ENCODE peak calls at places on chromosomes 16 and 17, in nine cellular contexts. One of them, this sample, is unnamed.

GRCh38 chr17:78889525-78889924 is 13.5 kb downstream of the CEP295NL start:
- DNase-seq in B cell: peak
- DNase-seq in fibroblast of the aortic adventitia: no peak
- DNase-seq in ovary: no peak
- DNase-seq in lower leg skin: no peak
- DNase-seq in neural progenitor cell: no peak
- DNase-seq in transverse colon: peak
- DNase-seq in RWPE2: no peak
- DNase-seq in testis: no peak
- DNase-seq in this sample: no peak

GRCh38 chr16:67055712-67056487 is 27.0 kb downstream of the CBFB start:
- DNase-seq in lower leg skin: no peak
- DNase-seq in neural progenitor cell: no peak
- DNase-seq in transverse colon: no peak
- DNase-seq in testis: no peak
- DNase-seq in RWPE2: no peak
- DNase-seq in B cell: no peak
- DNase-seq in ovary: no peak
- DNase-seq in fibroblast of the aortic adventitia: peak
- DNase-seq in this sample: no peak

GRCh38 chr17:27577124-27577761 is 53.7 kb upstream of the LGALS9 start:
- DNase-seq in lower leg skin: no peak
- DNase-seq in testis: peak
- DNase-seq in ovary: no peak
- DNase-seq in fibroblast of the aortic adventitia: peak
- DNase-seq in B cell: no peak
- DNase-seq in transverse colon: no peak
- DNase-seq in RWPE2: no peak
- DNase-seq in neural progenitor cell: peak
- DNase-seq in this sample: no peak

GRCh38 chr16:6864670-6865069 is 468.0 kb upstream of the RBFOX1 start:
- DNase-seq in transverse colon: no peak
- DNase-seq in neural progenitor cell: no peak
- DNase-seq in ovary: no peak
- DNase-seq in fibroblast of the aortic adventitia: no peak
- DNase-seq in RWPE2: no peak
- DNase-seq in lower leg skin: no peak
- DNase-seq in testis: no peak
- DNase-seq in B cell: no peak
- DNase-seq in this sample: no peak

GRCh38 chr17:73562896-73563295 is 81.3 kb downstream of the SDK2 start:
- DNase-seq in lower leg skin: peak
- DNase-seq in testis: no peak
- DNase-seq in RWPE2: peak
- DNase-seq in fibroblast of the aortic adventitia: no peak
- DNase-seq in neural progenitor cell: no peak
- DNase-seq in B cell: no peak
- DNase-seq in ovary: no peak
- DNase-seq in transverse colon: no peak
- DNase-seq in this sample: no peak

GRCh38 chr17:28726912-28727726 is 1.1 kb upstream of the TLCD1 start:
- DNase-seq in testis: peak
- DNase-seq in B cell: peak
- DNase-seq in neural progenitor cell: peak
- DNase-seq in ovary: peak
- DNase-seq in fibroblast of the aortic adventitia: peak
- DNase-seq in lower leg skin: peak
- DNase-seq in RWPE2: peak
- DNase-seq in transverse colon: peak
- DNase-seq in this sample: peak

GRCh38 chr16:57999366-57999970 is 1.0 kb downstream of the ZNF319 start:
- DNase-seq in B cell: peak
- DNase-seq in ovary: no peak
- DNase-seq in fibroblast of the aortic adventitia: no peak
- DNase-seq in neural progenitor cell: peak
- DNase-seq in lower leg skin: no peak
- DNase-seq in RWPE2: no peak
- DNase-seq in testis: no peak
- DNase-seq in transverse colon: no peak
- DNase-seq in this sample: peak

GRCh38 chr16:2912330-2913199 is 834 bp downstream of the FLYWCH1 start:
- DNase-seq in testis: no peak
- DNase-seq in ovary: peak
- DNase-seq in B cell: peak
- DNase-seq in fibroblast of the aortic adventitia: peak
- DNase-seq in neural progenitor cell: peak
- DNase-seq in RWPE2: no peak
- DNase-seq in transverse colon: peak
- DNase-seq in lower leg skin: no peak
- DNase-seq in this sample: peak

GRCh38 chr16:23280483-23280967 is 21.6 kb upstream of the SCNN1B start:
- DNase-seq in transverse colon: no peak
- DNase-seq in RWPE2: no peak
- DNase-seq in lower leg skin: no peak
- DNase-seq in ovary: no peak
- DNase-seq in neural progenitor cell: no peak
- DNase-seq in testis: no peak
- DNase-seq in B cell: no peak
- DNase-seq in fibroblast of the aortic adventitia: no peak
- DNase-seq in this sample: no peak

GRCh38 chr17:4165301-4166010 is 22.5 kb downstream of the CYB5D2 start:
- DNase-seq in fibroblast of the aortic adventitia: no peak
- DNase-seq in RWPE2: no peak
- DNase-seq in testis: no peak
- DNase-seq in lower leg skin: no peak
- DNase-seq in transverse colon: no peak
- DNase-seq in neural progenitor cell: no peak
- DNase-seq in B cell: no peak
- DNase-seq in ovary: no peak
- DNase-seq in this sample: no peak

GRCh38 chr17:47720754-47721533 is 12.1 kb upstream of the TBX21 start:
- DNase-seq in fibroblast of the aortic adventitia: no peak
- DNase-seq in ovary: no peak
- DNase-seq in lower leg skin: no peak
- DNase-seq in transverse colon: peak
- DNase-seq in testis: no peak
- DNase-seq in RWPE2: no peak
- DNase-seq in B cell: no peak
- DNase-seq in neural progenitor cell: peak
- DNase-seq in this sample: peak

GRCh38 chr16:85735225-85735722 is 15.6 kb downstream of the C16orf74 start:
- DNase-seq in neural progenitor cell: no peak
- DNase-seq in RWPE2: peak
- DNase-seq in transverse colon: peak
- DNase-seq in fibroblast of the aortic adventitia: no peak
- DNase-seq in B cell: peak
- DNase-seq in lower leg skin: no peak
- DNase-seq in ovary: no peak
- DNase-seq in testis: no peak
- DNase-seq in this sample: no peak

DNA sequence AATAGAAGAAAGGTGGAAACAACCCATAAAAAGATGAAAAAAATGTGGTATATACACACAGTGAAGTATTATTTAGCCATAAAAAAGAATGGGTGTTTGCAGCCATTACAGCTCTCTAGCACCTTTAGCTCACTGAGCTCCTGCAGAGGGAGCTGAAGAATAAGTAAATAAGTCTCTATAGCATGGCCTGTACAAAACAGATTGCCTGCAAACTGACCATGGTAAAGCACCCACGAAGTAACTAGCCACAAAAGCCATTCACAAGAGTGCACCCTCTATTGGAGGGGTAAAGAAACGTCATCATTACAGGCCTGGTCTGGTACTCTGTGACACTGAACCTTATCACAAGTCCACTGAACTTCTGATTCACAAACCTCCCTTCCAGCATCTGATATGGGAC is 76.3 kb downstream of the USP32 start:
- DNase-seq in testis: no peak
- DNase-seq in fibroblast of the aortic adventitia: no peak
- DNase-seq in transverse colon: no peak
- DNase-seq in ovary: no peak
- DNase-seq in neural progenitor cell: no peak
- DNase-seq in RWPE2: no peak
- DNase-seq in lower leg skin: no peak
- DNase-seq in B cell: no peak
- DNase-seq in this sample: no peak
- TF ChIP-seq CTCF in testis: no peak
- TF ChIP-seq CTCF in fibroblast of the aortic adventitia: no peak
- TF ChIP-seq CTCF in transverse colon: no peak
- TF ChIP-seq CTCF in ovary: no peak
- TF ChIP-seq CTCF in neural progenitor cell: no peak
- TF ChIP-seq CTCF in RWPE2: peak
- TF ChIP-seq CTCF in lower leg skin: no peak
- TF ChIP-seq CTCF in B cell: no peak
- TF ChIP-seq CTCF in this sample: no peak

GRCh38 chr17:75289122-75289831 is at the start of gene SLC25A19:
- DNase-seq in transverse colon: peak
- DNase-seq in RWPE2: peak
- DNase-seq in fibroblast of the aortic adventitia: peak
- DNase-seq in lower leg skin: peak
- DNase-seq in B cell: peak
- DNase-seq in neural progenitor cell: peak
- DNase-seq in testis: peak
- DNase-seq in ovary: peak
- DNase-seq in this sample: peak
- TF ChIP-seq CTCF in transverse colon: no peak
- TF ChIP-seq CTCF in RWPE2: peak
- TF ChIP-seq CTCF in fibroblast of the aortic adventitia: no peak
- TF ChIP-seq CTCF in lower leg skin: peak
- TF ChIP-seq CTCF in B cell: no peak
- TF ChIP-seq CTCF in neural progenitor cell: peak
- TF ChIP-seq CTCF in testis: no peak
- TF ChIP-seq CTCF in ovary: no peak
- TF ChIP-seq CTCF in this sample: no peak

GRCh38 chr17:22514767-22515320 is 822.5 kb downstream of the KCNJ18 start:
- DNase-seq in fibroblast of the aortic adventitia: no peak
- DNase-seq in ovary: no peak
- DNase-seq in transverse colon: no peak
- DNase-seq in neural progenitor cell: no peak
- DNase-seq in lower leg skin: no peak
- DNase-seq in testis: no peak
- DNase-seq in B cell: no peak
- DNase-seq in RWPE2: no peak
- DNase-seq in this sample: no peak

GRCh38 chr17:22518185-22518584 is 825.9 kb downstream of the KCNJ18 start:
- DNase-seq in neural progenitor cell: no peak
- DNase-seq in transverse colon: no peak
- DNase-seq in fibroblast of the aortic adventitia: no peak
- DNase-seq in testis: no peak
- DNase-seq in lower leg skin: no peak
- DNase-seq in ovary: no peak
- DNase-seq in B cell: no peak
- DNase-seq in RWPE2: no peak
- DNase-seq in this sample: no peak

GRCh38 chr17:22516861-22517636 is 824.7 kb downstream of the KCNJ18 start:
- DNase-seq in lower leg skin: no peak
- DNase-seq in neural progenitor cell: no peak
- DNase-seq in transverse colon: no peak
- DNase-seq in ovary: no peak
- DNase-seq in RWPE2: no peak
- DNase-seq in testis: no peak
- DNase-seq in B cell: no peak
- DNase-seq in fibroblast of the aortic adventitia: no peak
- DNase-seq in this sample: no peak

GRCh38 chr17:22515599-22515998 is 823.3 kb downstream of the KCNJ18 start:
- DNase-seq in fibroblast of the aortic adventitia: no peak
- DNase-seq in testis: no peak
- DNase-seq in B cell: no peak
- DNase-seq in transverse colon: no peak
- DNase-seq in neural progenitor cell: no peak
- DNase-seq in ovary: no peak
- DNase-seq in lower leg skin: no peak
- DNase-seq in RWPE2: no peak
- DNase-seq in this sample: no peak

GRCh38 chr17:22517716-22518115 is 825.4 kb downstream of the KCNJ18 start:
- DNase-seq in transverse colon: no peak
- DNase-seq in neural progenitor cell: no peak
- DNase-seq in RWPE2: no peak
- DNase-seq in lower leg skin: no peak
- DNase-seq in fibroblast of the aortic adventitia: peak
- DNase-seq in testis: no peak
- DNase-seq in B cell: no peak
- DNase-seq in ovary: no peak
- DNase-seq in this sample: no peak
- TF ChIP-seq CTCF in transverse colon: no peak
- TF ChIP-seq CTCF in neural progenitor cell: no peak
- TF ChIP-seq CTCF in RWPE2: no peak
- TF ChIP-seq CTCF in lower leg skin: no peak
- TF ChIP-seq CTCF in fibroblast of the aortic adventitia: no peak
- TF ChIP-seq CTCF in testis: no peak
- TF ChIP-seq CTCF in B cell: no peak
- TF ChIP-seq CTCF in ovary: no peak
- TF ChIP-seq CTCF in this sample: no peak

GRCh38 chr17:38568274-38568673 is 37.5 kb downstream of the SRCIN1 start:
- DNase-seq in lower leg skin: no peak
- DNase-seq in fibroblast of the aortic adventitia: no peak
- DNase-seq in RWPE2: no peak
- DNase-seq in ovary: no peak
- DNase-seq in B cell: no peak
- DNase-seq in transverse colon: no peak
- DNase-seq in neural progenitor cell: peak
- DNase-seq in testis: no peak
- DNase-seq in this sample: no peak
- TF ChIP-seq CTCF in lower leg skin: no peak
- TF ChIP-seq CTCF in fibroblast of the aortic adventitia: no peak
- TF ChIP-seq CTCF in RWPE2: no peak
- TF ChIP-seq CTCF in ovary: no peak
- TF ChIP-seq CTCF in B cell: no peak
- TF ChIP-seq CTCF in transverse colon: no peak
- TF ChIP-seq CTCF in neural progenitor cell: peak
- TF ChIP-seq CTCF in testis: no peak
- TF ChIP-seq CTCF in this sample: no peak

GRCh38 chr16:35234679-35235078 is 1775.3 kb downstream of the TP53TG3F start:
- DNase-seq in lower leg skin: no peak
- DNase-seq in transverse colon: no peak
- DNase-seq in fibroblast of the aortic adventitia: no peak
- DNase-seq in neural progenitor cell: no peak
- DNase-seq in RWPE2: no peak
- DNase-seq in ovary: no peak
- DNase-seq in testis: no peak
- DNase-seq in B cell: no peak
- DNase-seq in this sample: no peak

GRCh38 chr16:35239561-35239960 is 1780.1 kb downstream of the TP53TG3F start:
- DNase-seq in lower leg skin: no peak
- DNase-seq in RWPE2: no peak
- DNase-seq in ovary: no peak
- DNase-seq in transverse colon: no peak
- DNase-seq in testis: no peak
- DNase-seq in B cell: no peak
- DNase-seq in fibroblast of the aortic adventitia: no peak
- DNase-seq in neural progenitor cell: no peak
- DNase-seq in this sample: no peak
- TF ChIP-seq CTCF in lower leg skin: no peak
- TF ChIP-seq CTCF in RWPE2: no peak
- TF ChIP-seq CTCF in ovary: no peak
- TF ChIP-seq CTCF in transverse colon: no peak
- TF ChIP-seq CTCF in testis: no peak
- TF ChIP-seq CTCF in B cell: no peak
- TF ChIP-seq CTCF in fibroblast of the aortic adventitia: no peak
- TF ChIP-seq CTCF in neural progenitor cell: no peak
- TF ChIP-seq CTCF in this sample: no peak

GRCh38 chr17:76781056-76781982 is 43.4 kb downstream of the MFSD11 start:
- DNase-seq in lower leg skin: no peak
- DNase-seq in fibroblast of the aortic adventitia: no peak
- DNase-seq in B cell: no peak
- DNase-seq in neural progenitor cell: no peak
- DNase-seq in RWPE2: no peak
- DNase-seq in ovary: no peak
- DNase-seq in testis: no peak
- DNase-seq in transverse colon: no peak
- DNase-seq in this sample: no peak
- TF ChIP-seq CTCF in lower leg skin: no peak
- TF ChIP-seq CTCF in fibroblast of the aortic adventitia: no peak
- TF ChIP-seq CTCF in B cell: no peak
- TF ChIP-seq CTCF in neural progenitor cell: no peak
- TF ChIP-seq CTCF in RWPE2: no peak
- TF ChIP-seq CTCF in ovary: no peak
- TF ChIP-seq CTCF in testis: no peak
- TF ChIP-seq CTCF in transverse colon: no peak
- TF ChIP-seq CTCF in this sample: no peak